ENCODE peak calls at places on chromosomes 4 and X, in five cellular contexts. One of them, this sample, is unnamed.
A peak's percentile ranks its signal among the peaks of the same experiment; 100 is the strongest.

GRCh38 chr4:133385161-133385954 is 236.3 kb downstream of the PCDH10 start:
- DNase-seq in A549: no peak
- DNase-seq in naive thymus-derived CD4-positive, alpha-beta T cell: no peak
- DNase-seq in activated naive CD4-positive, alpha-beta T cell: no peak
- DNase-seq in HFFc6: no peak
- DNase-seq in this sample: no peak

GRCh38 chr4:181854142-181854541 is 389.1 kb upstream of the TENM3 start:
- DNase-seq in A549: no peak
- DNase-seq in naive thymus-derived CD4-positive, alpha-beta T cell: no peak
- DNase-seq in activated naive CD4-positive, alpha-beta T cell: no peak
- DNase-seq in HFFc6: peak; percentile 47
- DNase-seq in this sample: no peak

GRCh38 chr4:173498771-173499170 is 31.3 kb downstream of the HAND2 start:
- DNase-seq in A549: no peak
- DNase-seq in naive thymus-derived CD4-positive, alpha-beta T cell: no peak
- DNase-seq in activated naive CD4-positive, alpha-beta T cell: no peak
- DNase-seq in HFFc6: no peak
- DNase-seq in this sample: no peak

GRCh38 chr4:152369903-152370296 is 166.0 kb downstream of the FBXW7 start:
- DNase-seq in A549: no peak
- DNase-seq in naive thymus-derived CD4-positive, alpha-beta T cell: no peak
- DNase-seq in activated naive CD4-positive, alpha-beta T cell: no peak
- DNase-seq in HFFc6: no peak
- DNase-seq in this sample: peak; percentile 24

GRCh38 chrX:43728002-43728401 is 71.9 kb downstream of the MAOA start:
- DNase-seq in A549: no peak
- DNase-seq in naive thymus-derived CD4-positive, alpha-beta T cell: no peak
- DNase-seq in activated naive CD4-positive, alpha-beta T cell: no peak
- DNase-seq in HFFc6: no peak
- DNase-seq in this sample: no peak

GRCh38 chr4:38688676-38689355 is 24.8 kb downstream of the KLF3 start:
- DNase-seq in A549: no peak
- DNase-seq in naive thymus-derived CD4-positive, alpha-beta T cell: no peak
- DNase-seq in activated naive CD4-positive, alpha-beta T cell: no peak
- DNase-seq in HFFc6: no peak
- DNase-seq in this sample: no peak

GRCh38 chrX:119672252-119672825 is 20.6 kb downstream of the SEPTIN6 start:
- DNase-seq in A549: no peak
- DNase-seq in naive thymus-derived CD4-positive, alpha-beta T cell: no peak
- DNase-seq in activated naive CD4-positive, alpha-beta T cell: no peak
- DNase-seq in HFFc6: no peak
- DNase-seq in this sample: peak; percentile 62

GRCh38 chrX:46554942-46555341 is 9.7 kb upstream of the ZNF674 start:
- DNase-seq in A549: no peak
- DNase-seq in naive thymus-derived CD4-positive, alpha-beta T cell: no peak
- DNase-seq in activated naive CD4-positive, alpha-beta T cell: no peak
- DNase-seq in HFFc6: peak; percentile 35
- DNase-seq in this sample: peak; percentile 63

GRCh38 chrX:355329-356050 is 31.2 kb downstream of the PPP2R3B start:
- DNase-seq in A549: no peak
- DNase-seq in naive thymus-derived CD4-positive, alpha-beta T cell: no peak
- DNase-seq in activated naive CD4-positive, alpha-beta T cell: no peak
- DNase-seq in HFFc6: no peak
- DNase-seq in this sample: no peak

GRCh38 chrX:11351375-11352295 is 58.4 kb downstream of the AMELX start:
- DNase-seq in A549: no peak
- DNase-seq in naive thymus-derived CD4-positive, alpha-beta T cell: no peak
- DNase-seq in activated naive CD4-positive, alpha-beta T cell: no peak
- DNase-seq in HFFc6: peak; percentile 64
- DNase-seq in this sample: no peak

GRCh38 chr4:124445071-124445470 is 267.5 kb downstream of the ANKRD50 start:
- DNase-seq in A549: no peak
- DNase-seq in naive thymus-derived CD4-positive, alpha-beta T cell: no peak
- DNase-seq in activated naive CD4-positive, alpha-beta T cell: no peak
- DNase-seq in HFFc6: no peak
- DNase-seq in this sample: no peak

GRCh38 chr4:176841730-176842129 is 49.0 kb upstream of the VEGFC start:
- DNase-seq in A549: no peak
- DNase-seq in naive thymus-derived CD4-positive, alpha-beta T cell: no peak
- DNase-seq in activated naive CD4-positive, alpha-beta T cell: no peak
- DNase-seq in HFFc6: peak; percentile 77
- DNase-seq in this sample: peak; percentile 84

GRCh38 chr4:54930226-54930625 is 195.2 kb downstream of the KDR start:
- DNase-seq in A549: no peak
- DNase-seq in naive thymus-derived CD4-positive, alpha-beta T cell: no peak
- DNase-seq in activated naive CD4-positive, alpha-beta T cell: no peak
- DNase-seq in HFFc6: peak; percentile 3
- DNase-seq in this sample: peak; percentile 19

GRCh38 chrX:134736351-134736750 is 78.1 kb upstream of the PLAC1 start:
- DNase-seq in A549: no peak
- DNase-seq in naive thymus-derived CD4-positive, alpha-beta T cell: no peak
- DNase-seq in activated naive CD4-positive, alpha-beta T cell: no peak
- DNase-seq in HFFc6: no peak
- DNase-seq in this sample: no peak

GRCh38 chr4:102610007-102610406 is 108.8 kb downstream of the NFKB1 start:
- DNase-seq in A549: no peak
- DNase-seq in naive thymus-derived CD4-positive, alpha-beta T cell: no peak
- DNase-seq in activated naive CD4-positive, alpha-beta T cell: no peak
- DNase-seq in HFFc6: no peak
- DNase-seq in this sample: peak; percentile 22

GRCh38 chrX:78375894-78376293 is 48.5 kb upstream of the CYSLTR1 start:
- DNase-seq in A549: no peak
- DNase-seq in naive thymus-derived CD4-positive, alpha-beta T cell: no peak
- DNase-seq in activated naive CD4-positive, alpha-beta T cell: no peak
- DNase-seq in HFFc6: peak; percentile 8
- DNase-seq in this sample: peak; percentile 92

GRCh38 chrX:20637351-20637750 is 370.6 kb upstream of the RPS6KA3 start:
- DNase-seq in A549: no peak
- DNase-seq in naive thymus-derived CD4-positive, alpha-beta T cell: no peak
- DNase-seq in activated naive CD4-positive, alpha-beta T cell: no peak
- DNase-seq in HFFc6: no peak
- DNase-seq in this sample: no peak

GRCh38 chrX:12770440-12770839 is 20.8 kb upstream of the PRPS2 start:
- DNase-seq in A549: no peak
- DNase-seq in naive thymus-derived CD4-positive, alpha-beta T cell: peak; percentile 10
- DNase-seq in activated naive CD4-positive, alpha-beta T cell: no peak
- DNase-seq in HFFc6: peak; percentile 2
- DNase-seq in this sample: peak; percentile 68

GRCh38 chrX:112889400-112889799 is 48.8 kb upstream of the AMOT start:
- DNase-seq in A549: no peak
- DNase-seq in naive thymus-derived CD4-positive, alpha-beta T cell: no peak
- DNase-seq in activated naive CD4-positive, alpha-beta T cell: no peak
- DNase-seq in HFFc6: no peak
- DNase-seq in this sample: no peak

GRCh38 chr4:139568206-139568969 is 12.4 kb upstream of the SETD7 start:
- DNase-seq in A549: no peak
- DNase-seq in naive thymus-derived CD4-positive, alpha-beta T cell: no peak
- DNase-seq in activated naive CD4-positive, alpha-beta T cell: no peak
- DNase-seq in HFFc6: no peak
- DNase-seq in this sample: no peak

GRCh38 chr4:122584517-122584916 is 36.3 kb downstream of the IL21 start:
- DNase-seq in A549: no peak
- DNase-seq in naive thymus-derived CD4-positive, alpha-beta T cell: no peak
- DNase-seq in activated naive CD4-positive, alpha-beta T cell: no peak
- DNase-seq in HFFc6: peak; percentile 77
- DNase-seq in this sample: peak; percentile 64

GRCh38 chr4:48651869-48652447 is 128.1 kb downstream of the FRYL start:
- DNase-seq in A549: no peak
- DNase-seq in naive thymus-derived CD4-positive, alpha-beta T cell: no peak
- DNase-seq in activated naive CD4-positive, alpha-beta T cell: no peak
- DNase-seq in HFFc6: peak; percentile 45
- DNase-seq in this sample: no peak

GRCh38 chrX:136752796-136753195 is 27.9 kb downstream of the ARHGEF6 start:
- DNase-seq in A549: no peak
- DNase-seq in naive thymus-derived CD4-positive, alpha-beta T cell: no peak
- DNase-seq in activated naive CD4-positive, alpha-beta T cell: no peak
- DNase-seq in HFFc6: no peak
- DNase-seq in this sample: peak; percentile 4

GRCh38 chr4:166257891-166258290 is 384.9 kb downstream of the TLL1 start:
- DNase-seq in A549: no peak
- DNase-seq in naive thymus-derived CD4-positive, alpha-beta T cell: no peak
- DNase-seq in activated naive CD4-positive, alpha-beta T cell: no peak
- DNase-seq in HFFc6: no peak
- DNase-seq in this sample: no peak

GRCh38 chr4:99835942-99836341 is 19.3 kb downstream of the DAPP1 start:
- DNase-seq in A549: no peak
- DNase-seq in naive thymus-derived CD4-positive, alpha-beta T cell: no peak
- DNase-seq in activated naive CD4-positive, alpha-beta T cell: no peak
- DNase-seq in HFFc6: no peak
- DNase-seq in this sample: no peak

GRCh38 chrX:40207626-40208025 is 109.9 kb upstream of the BCOR start:
- DNase-seq in A549: no peak
- DNase-seq in naive thymus-derived CD4-positive, alpha-beta T cell: no peak
- DNase-seq in activated naive CD4-positive, alpha-beta T cell: no peak
- DNase-seq in HFFc6: peak; percentile 6
- DNase-seq in this sample: peak; percentile 25

GRCh38 chr4:121724671-121725070 is 27.9 kb upstream of the ANXA5 start:
- DNase-seq in A549: no peak
- DNase-seq in naive thymus-derived CD4-positive, alpha-beta T cell: no peak
- DNase-seq in activated naive CD4-positive, alpha-beta T cell: no peak
- DNase-seq in HFFc6: no peak
- DNase-seq in this sample: no peak

GRCh38 chr4:45350438-45350837 is 624.1 kb upstream of the GNPDA2 start:
- DNase-seq in A549: no peak
- DNase-seq in naive thymus-derived CD4-positive, alpha-beta T cell: no peak
- DNase-seq in activated naive CD4-positive, alpha-beta T cell: no peak
- DNase-seq in HFFc6: no peak
- DNase-seq in this sample: peak; percentile 2

GRCh38 chrX:119986203-119986602 is 42.7 kb upstream of the NKAP start:
- DNase-seq in A549: no peak
- DNase-seq in naive thymus-derived CD4-positive, alpha-beta T cell: no peak
- DNase-seq in activated naive CD4-positive, alpha-beta T cell: no peak
- DNase-seq in HFFc6: no peak
- DNase-seq in this sample: no peak

GRCh38 chr4:137664416-137664815 is 132.1 kb upstream of the PCDH18 start:
- DNase-seq in A549: no peak
- DNase-seq in naive thymus-derived CD4-positive, alpha-beta T cell: no peak
- DNase-seq in activated naive CD4-positive, alpha-beta T cell: no peak
- DNase-seq in HFFc6: peak; percentile 76
- DNase-seq in this sample: no peak

GRCh38 chrX:136920001-136920400 is 39.5 kb upstream of the RBMX start:
- DNase-seq in A549: no peak
- DNase-seq in naive thymus-derived CD4-positive, alpha-beta T cell: no peak
- DNase-seq in activated naive CD4-positive, alpha-beta T cell: no peak
- DNase-seq in HFFc6: no peak
- DNase-seq in this sample: no peak

GRCh38 chr4:25308266-25308665 is 4.3 kb upstream of the ZCCHC4 start:
- DNase-seq in A549: no peak
- DNase-seq in naive thymus-derived CD4-positive, alpha-beta T cell: no peak
- DNase-seq in activated naive CD4-positive, alpha-beta T cell: no peak
- DNase-seq in HFFc6: no peak
- DNase-seq in this sample: no peak

GRCh38 chrX:2325076-2325784 is 175.5 kb downstream of the DHRSX start:
- DNase-seq in A549: no peak
- DNase-seq in naive thymus-derived CD4-positive, alpha-beta T cell: peak; percentile 13
- DNase-seq in activated naive CD4-positive, alpha-beta T cell: no peak
- DNase-seq in HFFc6: peak; percentile 13
- DNase-seq in this sample: no peak

GRCh38 chr4:176030391-176030790 is 35.2 kb upstream of the WDR17 start:
- DNase-seq in A549: no peak
- DNase-seq in naive thymus-derived CD4-positive, alpha-beta T cell: no peak
- DNase-seq in activated naive CD4-positive, alpha-beta T cell: no peak
- DNase-seq in HFFc6: no peak
- DNase-seq in this sample: no peak

GRCh38 chrX:128862557-128862956 is 660.7 kb downstream of the SMARCA1 start:
- DNase-seq in A549: no peak
- DNase-seq in naive thymus-derived CD4-positive, alpha-beta T cell: no peak
- DNase-seq in activated naive CD4-positive, alpha-beta T cell: no peak
- DNase-seq in HFFc6: no peak
- DNase-seq in this sample: no peak

GRCh38 chr4:54066718-54067129 is 2.3 kb upstream of the CHIC2 start:
- DNase-seq in A549: no peak
- DNase-seq in naive thymus-derived CD4-positive, alpha-beta T cell: no peak
- DNase-seq in activated naive CD4-positive, alpha-beta T cell: no peak
- DNase-seq in HFFc6: no peak
- DNase-seq in this sample: no peak

GRCh38 chr4:127781303-127782024 is 658 bp upstream of the HSPA4L start:
- DNase-seq in A549: peak; percentile 15
- DNase-seq in naive thymus-derived CD4-positive, alpha-beta T cell: no peak
- DNase-seq in activated naive CD4-positive, alpha-beta T cell: no peak
- DNase-seq in HFFc6: peak; percentile 19
- DNase-seq in this sample: peak; percentile 27

GRCh38 chr4:8582436-8582835 is 2.2 kb downstream of the GPR78 start:
- DNase-seq in A549: no peak
- DNase-seq in naive thymus-derived CD4-positive, alpha-beta T cell: no peak
- DNase-seq in activated naive CD4-positive, alpha-beta T cell: no peak
- DNase-seq in HFFc6: no peak
- DNase-seq in this sample: no peak

This sample was measured in PC-3.